ENCODE peak calls at places on chromosomes 2 and 18, in six cellular contexts. P, Y, H, D, M and A are unnamed samples.

GRCh38 chr18:50128506-50129271 is 66.3 kb downstream of the MYO5B start:
- DNase-seq in Y (no peak), M (no peak), P (no peak), H (no peak), D (no peak), A (no peak)

GRCh38 chr2:102368461-102369109 is 13.0 kb downstream of the IL18R1 start:
- DNase-seq in H (no peak), Y (no peak), D (no peak), P (no peak), M (peak), A (no peak)

GRCh38 chr2:37282746-37283145 is 41.9 kb downstream of the PRKD3 start:
- DNase-seq in D (no peak), P (peak), Y (no peak), H (no peak), M (no peak), A (no peak)

GRCh38 chr2:156423674-156424282 is 12.4 kb upstream of the GPD2 start:
- DNase-seq in H (no peak), M (no peak), Y (no peak), P (no peak), D (peak), A (no peak)

GRCh38 chr18:2716394-2717326 is 61.1 kb downstream of the SMCHD1 start:
- DNase-seq in P (no peak), D (no peak), H (no peak), Y (no peak), M (no peak), A (no peak)

GRCh38 chr2:172655091-172655837 is 80.4 kb upstream of the RAPGEF4 start:
- DNase-seq in Y (peak), P (no peak), H (peak), D (no peak), M (no peak), A (no peak)

GRCh38 chr2:128642316-128642715 is 323.6 kb upstream of the HS6ST1 start:
- DNase-seq in P (no peak), D (no peak), Y (no peak), H (no peak), M (no peak), A (no peak)

GRCh38 chr2:178478102-178478441 is 328 bp downstream of the FKBP7 start:
- DNase-seq in P (peak), M (no peak), D (no peak), Y (no peak), H (peak), A (no peak)

GRCh38 chr2:144201868-144202468 is 318.0 kb downstream of the ZEB2 start:
- DNase-seq in M (no peak), Y (peak), D (no peak), P (peak), H (peak), A (no peak)

GRCh38 chr2:1515073-1515430 is 101.8 kb downstream of the TPO start:
- DNase-seq in H (no peak), D (no peak), P (no peak), Y (no peak), M (no peak), A (no peak)

GRCh38 chr2:156005999-156006712 is 326.4 kb downstream of the NR4A2 start:
- DNase-seq in D (no peak), M (no peak), P (no peak), H (peak), Y (no peak), A (no peak)

GRCh38 chr18:37566479-37567060 is 972 bp upstream of the CELF4 start:
- DNase-seq in P (no peak), D (peak), Y (no peak), H (no peak), M (no peak), A (no peak)

GRCh38 chr18:62781893-62782292 is 66.6 kb downstream of the PHLPP1 start:
- DNase-seq in P (peak), D (no peak), M (no peak), Y (peak), H (peak), A (peak)

GRCh38 chr18:12366379-12366778 is 10.6 kb downstream of the AFG3L2 start:
- DNase-seq in M (no peak), P (no peak), H (no peak), Y (no peak), D (no peak), A (no peak)

GRCh38 chr2:45643095-45643494 is 8.4 kb upstream of the PRKCE start:
- DNase-seq in P (peak), M (no peak), D (peak), Y (no peak), H (no peak), A (no peak)

GRCh38 chr18:2147424-2147823 is 423.9 kb downstream of the METTL4 start:
- DNase-seq in D (no peak), M (no peak), Y (peak), H (peak), P (peak), A (no peak)

GRCh38 chr2:217929757-217930707 is 72.8 kb downstream of the TNS1 start:
- DNase-seq in P (peak), D (no peak), M (no peak), H (peak), Y (no peak), A (no peak)

GRCh38 chr2:120313695-120314615 is 32.0 kb upstream of the INHBB start:
- DNase-seq in P (no peak), M (no peak), Y (no peak), D (peak), H (no peak), A (no peak)

GRCh38 chr18:35376742-35377695 is at the start of gene ZNF396:
- DNase-seq in Y (no peak), M (peak), P (peak), H (peak), D (peak), A (peak)

GRCh38 chr2:142139384-142139783 is 8.6 kb upstream of the LRP1B start:
- DNase-seq in M (no peak), D (no peak), Y (no peak), H (no peak), P (no peak), A (no peak)

GRCh38 chr2:109066917-109067828 is 61.8 kb upstream of the SH3RF3 start:
- DNase-seq in Y (no peak), H (no peak), D (no peak), M (no peak), P (no peak), A (no peak)

GRCh38 chr2:154449951-154450658 is 248.4 kb upstream of the KCNJ3 start:
- DNase-seq in P (no peak), D (no peak), H (no peak), M (no peak), Y (no peak), A (no peak)

GRCh38 chr2:120709608-120710041 is 26.0 kb upstream of the GLI2 start:
- DNase-seq in P (no peak), D (no peak), Y (no peak), M (no peak), H (no peak), A (no peak)

GRCh38 chr2:48819206-48819605 is 63.7 kb upstream of the LHCGR start:
- DNase-seq in Y (no peak), M (no peak), D (no peak), P (no peak), H (no peak), A (no peak)

GRCh38 chr2:16126141-16126968 is 186.0 kb downstream of the MYCN start:
- DNase-seq in P (no peak), Y (no peak), M (no peak), H (peak), D (no peak), A (no peak)

GRCh38 chr2:26503238-26503880 is 25.4 kb upstream of the OTOF start:
- DNase-seq in Y (peak), M (peak), D (peak), H (peak), P (peak), A (peak)

GRCh38 chr2:69768217-69768616 is 26.3 kb downstream of the ANXA4 start:
- DNase-seq in M (no peak), D (no peak), H (no peak), Y (no peak), P (no peak), A (no peak)

GRCh38 chr2:72940786-72941185 is 23.5 kb downstream of the EMX1 start:
- DNase-seq in M (no peak), H (no peak), D (no peak), P (peak), Y (no peak), A (no peak)

GRCh38 chr2:12816379-12817306 is 99.9 kb downstream of the TRIB2 start:
- DNase-seq in M (peak), D (no peak), P (no peak), H (peak), Y (no peak), A (no peak)

GRCh38 chr2:126715576-126716406 is 59.8 kb downstream of the GYPC start:
- DNase-seq in P (no peak), H (no peak), D (no peak), M (no peak), Y (no peak), A (no peak)

GRCh38 chr2:156088598-156088997 is 243.9 kb downstream of the NR4A2 start:
- DNase-seq in P (no peak), D (no peak), M (no peak), H (peak), Y (no peak), A (no peak)

GRCh38 chr2:77271262-77271661 is 250.9 kb downstream of the LRRTM4 start:
- DNase-seq in D (no peak), M (no peak), H (no peak), Y (no peak), P (no peak), A (no peak)

GRCh38 chr2:36290306-36290705 is 65.3 kb upstream of the CRIM1 start:
- DNase-seq in D (peak), Y (no peak), M (no peak), P (peak), H (no peak), A (no peak)

GRCh38 chr2:235668782-235669181 is 174.9 kb downstream of the AGAP1 start:
- DNase-seq in P (no peak), Y (no peak), M (no peak), D (no peak), H (peak), A (no peak)

GRCh38 chr2:235669269-235669831 is 175.5 kb downstream of the AGAP1 start:
- DNase-seq in Y (peak), P (peak), D (peak), M (peak), H (peak), A (no peak)

GRCh38 chr2:235663877-235664276 is 170.0 kb downstream of the AGAP1 start:
- DNase-seq in M (no peak), Y (no peak), H (no peak), D (no peak), P (no peak), A (no peak)

GRCh38 chr2:235665656-235666239 is 171.9 kb downstream of the AGAP1 start:
- DNase-seq in Y (no peak), P (no peak), M (no peak), H (no peak), D (peak), A (no peak)

GRCh38 chr2:235666240-235666781 is 172.5 kb downstream of the AGAP1 start:
- DNase-seq in M (peak), H (peak), Y (peak), D (peak), P (peak), A (no peak)
- H3K4me3 ChIP-seq in M (no peak), H (no peak), Y (peak), D (peak), P (peak), A (no peak)

GRCh38 chr2:223822818-223823217 is 14.6 kb downstream of the AP1S3 start:
- DNase-seq in H (no peak), M (no peak), P (no peak), D (no peak), Y (no peak), A (no peak)
- H3K4me3 ChIP-seq in H (no peak), M (no peak), P (no peak), D (no peak), Y (no peak), A (no peak)

GRCh38 chr2:238299803-238300202 is 11.4 kb upstream of the PER2 start:
- DNase-seq in H (no peak), Y (no peak), M (no peak), P (no peak), D (no peak), A (no peak)
- H3K4me3 ChIP-seq in H (no peak), Y (no peak), M (no peak), P (no peak), D (no peak), A (no peak)

GRCh38 chr2:212348501-212348900 is 190.1 kb downstream of the ERBB4 start:
- DNase-seq in M (no peak), P (no peak), Y (no peak), H (no peak), D (no peak), A (no peak)
- H3K4me3 ChIP-seq in M (no peak), P (no peak), Y (no peak), H (no peak), D (no peak), A (no peak)

GRCh38 chr2:191846787-191847620 is at the start of gene CAVIN2:
- DNase-seq in Y (peak), M (no peak), H (peak), D (no peak), P (peak), A (no peak)
- H3K4me3 ChIP-seq in Y (peak), M (no peak), H (peak), D (no peak), P (peak), A (no peak)

DNA sequence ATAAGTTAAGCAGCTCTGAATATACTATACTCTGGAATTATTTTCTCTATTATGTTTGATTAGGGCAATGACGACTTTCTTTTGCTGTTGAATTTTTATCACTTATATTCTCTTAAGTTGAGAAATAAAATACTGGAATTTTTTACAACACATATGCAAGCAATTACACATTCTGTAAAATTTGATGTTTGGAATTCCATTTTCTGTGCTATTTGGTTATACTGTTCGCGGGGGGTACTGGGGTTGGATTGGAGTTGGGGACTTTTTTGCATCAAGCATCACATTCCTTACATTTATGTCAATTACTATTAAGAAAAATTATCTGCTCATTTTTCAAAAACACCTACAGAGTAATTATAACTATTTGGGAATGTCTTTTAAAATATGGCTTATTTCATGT is 2.1 kb downstream of the COL5A2 start:
- DNase-seq in H (no peak), D (no peak), M (no peak), Y (no peak), P (no peak), A (no peak)
- H3K4me3 ChIP-seq in H (no peak), D (no peak), M (no peak), Y (peak), P (peak), A (no peak)

DNA sequence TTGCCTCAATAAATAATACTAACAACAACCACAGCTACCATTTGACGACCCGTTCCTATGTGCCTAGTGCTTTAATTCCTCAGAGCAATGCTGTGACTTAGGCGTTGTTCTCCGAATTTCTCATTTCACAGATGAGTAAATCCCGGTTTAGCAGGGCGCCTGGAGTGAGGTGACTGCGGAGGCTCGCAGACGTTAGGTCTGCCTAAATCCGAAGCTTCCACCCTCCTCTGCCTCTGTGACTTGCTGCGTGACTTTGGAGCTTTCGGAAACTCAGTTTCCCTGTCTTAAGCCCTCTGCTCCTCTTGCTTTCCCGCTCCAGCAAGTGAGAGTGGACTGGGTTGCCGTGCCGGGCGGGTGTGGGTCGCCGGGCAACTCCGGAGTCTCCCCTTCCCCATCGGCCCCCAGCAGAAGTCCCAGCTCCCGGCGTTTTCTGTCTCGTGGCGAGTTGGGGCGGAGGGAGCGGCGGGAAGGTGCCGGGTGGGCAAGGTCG is 711 bp upstream of the ATOH8 start:
- DNase-seq in Y (no peak), M (no peak), D (no peak), P (no peak), H (no peak), A (no peak)
- H3K4me3 ChIP-seq in Y (peak), M (no peak), D (peak), P (peak), H (peak), A (peak)

GRCh38 chr2:100819365-100820345 is at the start of gene NPAS2:
- DNase-seq in M (no peak), H (no peak), D (peak), P (peak), Y (no peak), A (no peak)

GRCh38 chr2:100821913-100822260 is 1.9 kb downstream of the NPAS2 start:
- DNase-seq in H (no peak), M (no peak), D (no peak), Y (no peak), P (no peak), A (no peak)

GRCh38 chr2:100822587-100823248 is 2.8 kb downstream of the NPAS2 start:
- DNase-seq in H (peak), D (no peak), M (no peak), Y (no peak), P (peak), A (no peak)

GRCh38 chr2:100820346-100821254 is 661 bp downstream of the NPAS2 start:
- DNase-seq in M (no peak), D (no peak), Y (no peak), P (no peak), H (peak), A (no peak)

GRCh38 chr2:100821255-100821912 is 1.4 kb downstream of the NPAS2 start:
- DNase-seq in M (no peak), D (no peak), Y (no peak), P (peak), H (no peak), A (no peak)
- H3K4me3 ChIP-seq in M (no peak), D (no peak), Y (peak), P (peak), H (peak), A (no peak)